ENCODE peak calls at places on chromosomes 13 and 19, in eight cellular contexts. D is NCI-H187; C is brain pericyte; J is uterus; T is AG08395; F is iris pigment epithelial cell; H is stimulated activated CD4-positive, alpha-beta T cell treated with anti-CD3 and anti-CD28 coated beads, Interleukin-4, amount 100 ng/mL, for 48 hours; L is activated T-cell treated with anti-CD3 and anti-CD28 coated beads for 1 hour. A is an unnamed sample.

GRCh38 chr13:60009300-60010248 is 154.2 kb downstream of the DIAPH3 start:
- DNase-seq in D (peak), C (no peak), J (no peak), T (no peak), F (no peak), H (no peak), L (no peak), A (no peak)

GRCh38 chr19:35462476-35462953 is 14.5 kb downstream of the FFAR2 start:
- DNase-seq in D (no peak), C (no peak), J (no peak), T (no peak), F (no peak), H (no peak), L (peak), A (peak)

GRCh38 chr19:54106716-54107115 is 4.1 kb downstream of the NDUFA3 start:
- DNase-seq in D (no peak), C (no peak), J (no peak), T (no peak), F (no peak), H (no peak), L (no peak), A (no peak)

GRCh38 chr19:16180611-16181010 is 4.6 kb upstream of the FAM32A start:
- DNase-seq in D (no peak), C (no peak), J (no peak), T (peak), F (peak), H (no peak), L (no peak), A (no peak)

GRCh38 chr13:56351041-56351440 is 789.7 kb upstream of the PRR20A start:
- DNase-seq in D (no peak), C (no peak), J (no peak), T (no peak), F (no peak), H (no peak), L (no peak), A (no peak)

GRCh38 chr13:98975822-98976261 is 2.0 kb downstream of the DOCK9 start:
- DNase-seq in D (no peak), C (no peak), J (no peak), T (no peak), F (peak), H (no peak), L (no peak), A (no peak)

GRCh38 chr13:46672338-46673090 is 119.5 kb downstream of the LRCH1 start:
- DNase-seq in D (no peak), C (no peak), J (no peak), T (no peak), F (no peak), H (no peak), L (no peak), A (no peak)

GRCh38 chr19:55165952-55166529 is 372 bp downstream of the DNAAF3 start:
- DNase-seq in D (peak), C (no peak), J (no peak), T (peak), F (peak), H (peak), L (no peak), A (no peak)

GRCh38 chr19:48194041-48194871 is 23.8 kb downstream of the ZSWIM9 start:
- DNase-seq in D (no peak), C (no peak), J (no peak), T (peak), F (no peak), H (no peak), L (peak), A (no peak)

GRCh38 chr19:46713781-46714522 is 3.0 kb downstream of the PRKD2 start:
- DNase-seq in D (peak), C (no peak), J (peak), T (peak), F (peak), H (peak), L (peak), A (peak)

GRCh38 chr13:97324115-97324514 is 102.0 kb downstream of the MBNL2 start:
- DNase-seq in D (no peak), C (no peak), J (no peak), T (no peak), F (no peak), H (no peak), L (no peak), A (no peak)

A was measured in effector memory CD8-positive, alpha-beta T cell.